ENCODE peak calls at places on chromosomes 4 and X, in ten cellular contexts. F is kidney; D is cardiac muscle cell; M is GM23338; B is AG04450; A is uterus; W is colonic mucosa; U is esophagus squamous epithelium; Q is CD8-positive, alpha-beta T cell; C is heart right ventricle. K is an unnamed sample.
A peak's percentile ranks its signal among the peaks of the same experiment; 100 is the strongest.

GRCh38 chr4:91681544-91681943 is 622.2 kb upstream of the GRID2 start:
- DNase-seq in F (no peak), D (no peak), M (peak; percentile 2), B (no peak), A (no peak), W (no peak), U (no peak), Q (no peak), C (no peak), K (no peak)

GRCh38 chr4:141896687-141897086 is 260.3 kb downstream of the IL15 start:
- DNase-seq in F (no peak), D (no peak), M (no peak), B (no peak), A (no peak), W (no peak), U (no peak), Q (no peak), C (no peak), K (no peak)

GRCh38 chrX:17567173-17567572 is 170.1 kb upstream of the SCML1 start:
- DNase-seq in F (no peak), D (no peak), M (no peak), B (no peak), A (no peak), W (no peak), U (no peak), Q (no peak), C (no peak), K (no peak)

GRCh38 chrX:22652596-22652995 is 347.2 kb upstream of the DDX53 start:
- DNase-seq in F (no peak), D (peak; percentile 36), M (peak; percentile 59), B (peak; percentile 8), A (peak; percentile 19), W (peak; percentile 32), U (no peak), Q (no peak), C (no peak), K (peak; percentile 25)

GRCh38 chr4:109052699-109053656 is 249.5 kb downstream of the COL25A1 start:
- DNase-seq in F (no peak), D (no peak), M (no peak), B (no peak), A (no peak), W (no peak), U (no peak), Q (no peak), C (no peak), K (no peak)

GRCh38 chrX:100939336-100939735 is 10.6 kb upstream of the XKRX start:
- DNase-seq in F (no peak), D (no peak), M (peak; percentile 4), B (no peak), A (no peak), W (no peak), U (no peak), Q (no peak), C (no peak), K (no peak)

GRCh38 chrX:118773782-118774181 is 46.4 kb downstream of the IL13RA1 start:
- DNase-seq in F (no peak), D (no peak), M (no peak), B (no peak), A (no peak), W (peak; percentile 52), U (no peak), Q (no peak), C (no peak), K (no peak)

GRCh38 chr4:169399976-169400767 is 129.4 kb upstream of the SH3RF1 start:
- DNase-seq in F (no peak), D (no peak), M (no peak), B (no peak), A (no peak), W (no peak), U (no peak), Q (no peak), C (no peak), K (no peak)

GRCh38 chr4:89221175-89221867 is 86.3 kb downstream of the GPRIN3 start:
- DNase-seq in F (no peak), D (peak; percentile 39), M (no peak), B (no peak), A (no peak), W (no peak), U (no peak), Q (no peak), C (no peak), K (peak; percentile 64)

GRCh38 chr4:94508841-94509240 is 57.1 kb downstream of the PDLIM5 start:
- DNase-seq in F (no peak), D (peak; percentile 32), M (no peak), B (no peak), A (no peak), W (no peak), U (no peak), Q (no peak), C (no peak), K (peak; percentile 30)

GRCh38 chr4:6957148-6957520 is 47.5 kb downstream of the TBC1D14 start:
- DNase-seq in F (no peak), D (no peak), M (no peak), B (peak; percentile 24), A (no peak), W (peak; percentile 17), U (no peak), Q (peak; percentile 39), C (no peak), K (no peak)

GRCh38 chr4:113561092-113561491 is 200.4 kb downstream of the CAMK2D start:
- DNase-seq in F (no peak), D (no peak), M (no peak), B (no peak), A (no peak), W (no peak), U (no peak), Q (no peak), C (no peak), K (no peak)

GRCh38 chr4:143281507-143282169 is 55.0 kb upstream of the GAB1 start:
- DNase-seq in F (no peak), D (no peak), M (no peak), B (no peak), A (no peak), W (no peak), U (no peak), Q (no peak), C (no peak), K (no peak)

GRCh38 chr4:144174401-144175067 is 34.0 kb upstream of the GYPA start:
- DNase-seq in F (no peak), D (peak; percentile 77), M (peak; percentile 70), B (peak; percentile 32), A (no peak), W (no peak), U (no peak), Q (no peak), C (no peak), K (peak; percentile 84)

GRCh38 chrX:15675490-15675921 is 10.9 kb upstream of the CLTRN start:
- DNase-seq in F (peak; percentile 97), D (peak; percentile 77), M (peak; percentile 80), B (no peak), A (no peak), W (peak; percentile 93), U (peak; percentile 74), Q (no peak), C (peak; percentile 72), K (no peak)

GRCh38 chr4:81754169-81754568 is 282.5 kb upstream of the RASGEF1B start:
- DNase-seq in F (no peak), D (peak; percentile 4), M (no peak), B (no peak), A (no peak), W (no peak), U (no peak), Q (no peak), C (no peak), K (no peak)

GRCh38 chr4:55348436-55348835 is 2.4 kb downstream of the SRD5A3 start:
- DNase-seq in F (no peak), D (no peak), M (no peak), B (no peak), A (no peak), W (no peak), U (no peak), Q (no peak), C (no peak), K (peak; percentile 21)

GRCh38 chr4:154416183-154416543 is 75.4 kb downstream of the DCHS2 start:
- DNase-seq in F (no peak), D (peak; percentile 4), M (peak; percentile 76), B (no peak), A (peak; percentile 49), W (peak; percentile 24), U (no peak), Q (no peak), C (peak; percentile 20), K (no peak)

DNA sequence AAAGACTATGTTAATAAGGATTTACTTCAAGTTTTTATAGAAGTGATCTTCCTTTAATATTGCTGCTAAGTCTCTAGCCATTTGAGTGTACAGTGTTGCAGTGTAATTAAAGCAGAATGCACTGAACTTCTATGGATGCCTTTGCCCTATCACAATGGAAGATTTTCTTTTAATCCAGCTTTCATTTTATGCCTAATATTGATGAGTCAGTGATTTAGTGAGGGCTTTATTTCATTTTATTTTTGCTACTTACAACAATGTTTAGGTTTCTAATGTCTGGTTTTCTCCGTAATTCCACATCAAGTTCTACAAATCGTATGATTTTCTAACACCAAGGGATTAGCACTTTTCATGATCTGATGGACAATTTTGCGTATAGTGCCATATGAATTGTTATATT is 504.1 kb downstream of the PCDH11X start:
- DNase-seq in F (no peak), D (no peak), M (no peak), B (no peak), A (no peak), W (no peak), U (no peak), Q (no peak), C (no peak), K (no peak)
- TF ChIP-seq CTCF in F (no peak), D (no peak), M (no peak), B (no peak), A (no peak), W (no peak), U (no peak), Q (no peak), C (no peak), K (no peak)

GRCh38 chr4:105666693-105667092 is 41.8 kb downstream of the INTS12 start:
- DNase-seq in F (no peak), D (peak; percentile 71), M (peak; percentile 47), B (no peak), A (no peak), W (no peak), U (no peak), Q (no peak), C (no peak), K (peak; percentile 10)
- TF ChIP-seq CTCF in F (peak; percentile 20), D (peak; percentile 44), M (peak; percentile 56), B (no peak), A (peak; percentile 7), W (no peak), U (peak; percentile 53), Q (no peak), C (peak; percentile 47), K (no peak)

GRCh38 chr4:121534187-121534586 is 153.4 kb upstream of the QRFPR start:
- DNase-seq in F (no peak), D (no peak), M (no peak), B (no peak), A (no peak), W (no peak), U (no peak), Q (no peak), C (no peak), K (no peak)

GRCh38 chr4:121535351-121535750 is 154.5 kb upstream of the QRFPR start:
- DNase-seq in F (no peak), D (no peak), M (no peak), B (no peak), A (no peak), W (no peak), U (no peak), Q (no peak), C (no peak), K (no peak)
- TF ChIP-seq CTCF in F (no peak), D (no peak), M (peak; percentile 26), B (no peak), A (no peak), W (no peak), U (no peak), Q (no peak), C (no peak), K (no peak)

GRCh38 chrX:34578237-34578636 is 78.8 kb downstream of the TMEM47 start:
- DNase-seq in F (no peak), D (peak; percentile 63), M (peak; percentile 48), B (peak; percentile 4), A (no peak), W (no peak), U (no peak), Q (no peak), C (no peak), K (peak; percentile 73)
- TF ChIP-seq CTCF in F (peak; percentile 9), D (peak; percentile 29), M (no peak), B (peak; percentile 39), A (peak; percentile 20), W (no peak), U (peak; percentile 27), Q (no peak), C (peak; percentile 62), K (peak; percentile 38)